ENCODE peak calls at places on chromosome 22, in six cellular contexts. E, X, R, A, J and G are unnamed samples.

GRCh38 chr22:45823331-45823730 is 151.7 kb downstream of the ATXN10 start:
- DNase-seq in E (no peak), X (no peak), R (no peak), A (no peak), J (no peak), G (no peak)

GRCh38 chr22:27381552-27381951 is 420.0 kb downstream of the MN1 start:
- DNase-seq in E (no peak), X (no peak), R (no peak), A (no peak), J (peak; percentile 95), G (no peak)

GRCh38 chr22:30832407-30832987 is 136.1 kb downstream of the MORC2 start:
- DNase-seq in E (no peak), X (no peak), R (no peak), A (no peak), J (no peak), G (no peak)

GRCh38 chr22:35538801-35539321 is 1.8 kb upstream of the RASD2 start:
- DNase-seq in E (peak; percentile 46), X (no peak), R (no peak), A (peak; percentile 51), J (peak; percentile 69), G (no peak)

GRCh38 chr22:28899199-28899853 is 16.0 kb downstream of the ZNRF3 start:
- DNase-seq in E (no peak), X (no peak), R (no peak), A (no peak), J (no peak), G (no peak)

GRCh38 chr22:17085277-17086091 is 684 bp downstream of the IL17RA start:
- DNase-seq in E (peak; percentile 50), X (peak; percentile 63), R (no peak), A (no peak), J (no peak), G (peak; percentile 24)

GRCh38 chr22:24758164-24758799 is 16.2 kb downstream of the PIWIL3 start:
- DNase-seq in E (peak; percentile 65), X (peak; percentile 70), R (peak; percentile 28), A (peak; percentile 61), J (peak; percentile 83), G (peak; percentile 47)

GRCh38 chr22:27116295-27116694 is 458.9 kb downstream of the MIAT start:
- DNase-seq in E (no peak), X (no peak), R (no peak), A (no peak), J (no peak), G (no peak)

GRCh38 chr22:27400811-27401210 is 400.7 kb downstream of the MN1 start:
- DNase-seq in E (no peak), X (no peak), R (no peak), A (no peak), J (no peak), G (no peak)

GRCh38 chr22:28884754-28885375 is 1.5 kb downstream of the ZNRF3 start:
- DNase-seq in E (no peak), X (no peak), R (no peak), A (no peak), J (no peak), G (no peak)

GRCh38 chr22:41668971-41669911 is 19.4 kb downstream of the SNU13 start:
- DNase-seq in E (no peak), X (no peak), R (no peak), A (no peak), J (no peak), G (peak; percentile 91)

GRCh38 chr22:24104307-24105017 is 76.8 kb upstream of the SUSD2 start:
- DNase-seq in E (no peak), X (peak; percentile 70), R (no peak), A (no peak), J (no peak), G (no peak)

GRCh38 chr22:35648066-35649025 is at the start of gene APOL6:
- DNase-seq in E (peak; percentile 39), X (peak; percentile 84), R (peak; percentile 40), A (no peak), J (peak; percentile 56), G (peak; percentile 87)

GRCh38 chr22:32808038-32808445 is 6.5 kb downstream of the TIMP3 start:
- DNase-seq in E (no peak), X (no peak), R (no peak), A (no peak), J (no peak), G (no peak)

GRCh38 chr22:25069758-25070461 is 117.4 kb downstream of the KIAA1671 start:
- DNase-seq in E (no peak), X (no peak), R (no peak), A (no peak), J (no peak), G (no peak)

GRCh38 chr22:45485271-45485670 is 17.4 kb upstream of the FBLN1 start:
- DNase-seq in E (no peak), X (no peak), R (no peak), A (no peak), J (no peak), G (peak; percentile 36)

GRCh38 chr22:38444783-38445182 is 10.2 kb downstream of the KCNJ4 start:
- DNase-seq in E (no peak), X (no peak), R (no peak), A (no peak), J (no peak), G (no peak)

GRCh38 chr22:48576333-48577013 is 1251.2 kb downstream of the BRD1 start:
- DNase-seq in E (peak; percentile 20), X (no peak), R (no peak), A (peak; percentile 72), J (no peak), G (peak; percentile 2)

GRCh38 chr22:49960159-49960966 is at the start of gene PIM3:
- DNase-seq in E (peak; percentile 96), X (peak; percentile 94), R (peak; percentile 89), A (peak; percentile 85), J (peak; percentile 98), G (peak; percentile 95)

GRCh38 chr22:38465673-38466490 is 2.0 kb upstream of the KDELR3 start:
- DNase-seq in E (no peak), X (no peak), R (no peak), A (no peak), J (no peak), G (no peak)

GRCh38 chr22:46594947-46595298 is 25.3 kb upstream of the GRAMD4 start:
- DNase-seq in E (no peak), X (no peak), R (no peak), A (no peak), J (no peak), G (no peak)

GRCh38 chr22:50318698-50319411 is 8.0 kb downstream of the DENND6B start:
- DNase-seq in E (no peak), X (no peak), R (no peak), A (no peak), J (no peak), G (no peak)

GRCh38 chr22:31496735-31497146 is 405 bp downstream of the SFI1 start:
- DNase-seq in E (no peak), X (no peak), R (peak; percentile 15), A (no peak), J (peak; percentile 72), G (no peak)

GRCh38 chr22:27438271-27438980 is 363.1 kb downstream of the MN1 start:
- DNase-seq in E (peak; percentile 82), X (no peak), R (no peak), A (no peak), J (no peak), G (peak; percentile 38)